ENCODE peak calls at places on chromosomes 13 and 19, in seven cellular contexts. W, Z, C, X, I, M and U are unnamed samples.

GRCh38 chr13:99894835-99895427 is 76.6 kb downstream of the ZIC5 start:
- DNase-seq in I (no peak), X (no peak), M (no peak), W (no peak), Z (no peak), C (no peak), U (no peak)

GRCh38 chr19:11137542-11138384 is 17.8 kb downstream of the SPC24 start:
- DNase-seq in C (peak; percentile 62), X (peak; percentile 84), I (peak; percentile 79), Z (peak; percentile 52), W (peak; percentile 31), M (peak; percentile 51), U (peak; percentile 41)

GRCh38 chr13:83536153-83536552 is 346.1 kb downstream of the SLITRK1 start:
- DNase-seq in C (no peak), W (no peak), I (no peak), X (no peak), M (no peak), Z (no peak), U (no peak)

GRCh38 chr13:73819711-73820110 is 314.5 kb downstream of the KLF12 start:
- DNase-seq in I (no peak), X (no peak), M (no peak), W (no peak), C (no peak), Z (no peak), U (no peak)

GRCh38 chr13:100673831-100674362 is 698 bp downstream of the TMTC4 start:
- DNase-seq in C (peak; percentile 33), W (no peak), Z (peak; percentile 71), I (peak; percentile 71), X (peak; percentile 64), M (no peak), U (peak; percentile 64)

GRCh38 chr19:18669524-18669817 is 14.0 kb upstream of the CRTC1 start:
- DNase-seq in W (no peak), Z (no peak), I (no peak), C (no peak), M (no peak), X (no peak), U (no peak)

GRCh38 chr19:49469828-49470614 is 4.0 kb upstream of the FLT3LG start:
- DNase-seq in C (peak; percentile 89), X (peak; percentile 88), Z (no peak), W (no peak), M (no peak), I (no peak), U (peak; percentile 37)

GRCh38 chr19:58519087-58519354 is 589 bp downstream of the ZBTB45 start:
- DNase-seq in Z (peak; percentile 33), C (peak; percentile 64), W (no peak), M (peak; percentile 81), X (peak; percentile 64), I (peak; percentile 62), U (peak; percentile 79)

GRCh38 chr13:72463561-72463960 is 263.9 kb downstream of the MZT1 start:
- DNase-seq in M (no peak), I (no peak), X (no peak), W (no peak), C (no peak), Z (peak; percentile 77), U (no peak)

GRCh38 chr19:44623080-44623479 is 9.7 kb downstream of the IGSF23 start:
- DNase-seq in I (no peak), Z (no peak), W (no peak), M (no peak), X (no peak), C (no peak), U (no peak)

GRCh38 chr13:78241278-78241919 is 322.8 kb upstream of the EDNRB start:
- DNase-seq in X (peak; percentile 7), W (no peak), Z (peak; percentile 16), I (peak; percentile 14), C (peak; percentile 32), M (peak; percentile 62), U (peak; percentile 44)

GRCh38 chr19:15297416-15298224 is 34.7 kb downstream of the BRD4 start:
- DNase-seq in C (no peak), M (no peak), I (no peak), X (no peak), Z (no peak), W (no peak), U (peak; percentile 59)

GRCh38 chr13:113092776-113093579 is 12.6 kb upstream of the F7 start:
- DNase-seq in X (no peak), W (no peak), C (no peak), Z (no peak), I (no peak), M (no peak), U (no peak)

GRCh38 chr13:31192306-31192705 is 7.5 kb upstream of the B3GLCT start:
- DNase-seq in X (no peak), W (peak; percentile 8), I (no peak), M (no peak), Z (no peak), C (no peak), U (no peak)